ENCODE peak calls at places on chromosomes 12 and 14, in eight cellular contexts. One of them, this sample, is unnamed.

GRCh38 chr12:45655186-45655585 is 74.3 kb upstream of the ARID2 start:
- DNase-seq in NCI-H2081: peak; percentile 45
- DNase-seq in T-helper 2 cell: no peak
- DNase-seq in GM18507: peak; percentile 7
- DNase-seq in left cardiac atrium: no peak
- DNase-seq in left colon: no peak
- DNase-seq in NCI-H1694: peak; percentile 5
- DNase-seq in C1 segment of cervical spinal cord: no peak
- DNase-seq in this sample: no peak

GRCh38 chr12:41055875-41056577 is 132.1 kb upstream of the PDZRN4 start:
- DNase-seq in NCI-H2081: no peak
- DNase-seq in T-helper 2 cell: no peak
- DNase-seq in GM18507: no peak
- DNase-seq in left cardiac atrium: no peak
- DNase-seq in left colon: no peak
- DNase-seq in NCI-H1694: no peak
- DNase-seq in C1 segment of cervical spinal cord: no peak
- DNase-seq in this sample: no peak

GRCh38 chr12:20492251-20492728 is 124.0 kb downstream of the PDE3A start:
- DNase-seq in NCI-H2081: no peak
- DNase-seq in T-helper 2 cell: no peak
- DNase-seq in GM18507: no peak
- DNase-seq in left cardiac atrium: no peak
- DNase-seq in left colon: no peak
- DNase-seq in NCI-H1694: no peak
- DNase-seq in C1 segment of cervical spinal cord: no peak
- DNase-seq in this sample: no peak

GRCh38 chr14:78697341-78697740 is 527.2 kb downstream of the NRXN3 start:
- DNase-seq in NCI-H2081: peak; percentile 50
- DNase-seq in T-helper 2 cell: no peak
- DNase-seq in GM18507: no peak
- DNase-seq in left cardiac atrium: no peak
- DNase-seq in left colon: no peak
- DNase-seq in NCI-H1694: peak; percentile 70
- DNase-seq in C1 segment of cervical spinal cord: no peak
- DNase-seq in this sample: no peak

GRCh38 chr14:51333299-51333698 is 93.3 kb downstream of the TMX1 start:
- DNase-seq in NCI-H2081: no peak
- DNase-seq in T-helper 2 cell: no peak
- DNase-seq in GM18507: no peak
- DNase-seq in left cardiac atrium: no peak
- DNase-seq in left colon: no peak
- DNase-seq in NCI-H1694: no peak
- DNase-seq in C1 segment of cervical spinal cord: no peak
- DNase-seq in this sample: no peak

GRCh38 chr12:11862794-11863193 is 207.9 kb upstream of the BCL2L14 start:
- DNase-seq in NCI-H2081: no peak
- DNase-seq in T-helper 2 cell: no peak
- DNase-seq in GM18507: no peak
- DNase-seq in left cardiac atrium: no peak
- DNase-seq in left colon: no peak
- DNase-seq in NCI-H1694: no peak
- DNase-seq in C1 segment of cervical spinal cord: no peak
- DNase-seq in this sample: no peak

GRCh38 chr14:55245657-55246268 is 25.5 kb upstream of the FBXO34 start:
- DNase-seq in NCI-H2081: peak; percentile 11
- DNase-seq in T-helper 2 cell: no peak
- DNase-seq in GM18507: no peak
- DNase-seq in left cardiac atrium: no peak
- DNase-seq in left colon: no peak
- DNase-seq in NCI-H1694: peak; percentile 30
- DNase-seq in C1 segment of cervical spinal cord: no peak
- DNase-seq in this sample: no peak

GRCh38 chr14:35998303-35998702 is 172.2 kb downstream of the BRMS1L start:
- DNase-seq in NCI-H2081: no peak
- DNase-seq in T-helper 2 cell: no peak
- DNase-seq in GM18507: no peak
- DNase-seq in left cardiac atrium: no peak
- DNase-seq in left colon: no peak
- DNase-seq in NCI-H1694: no peak
- DNase-seq in C1 segment of cervical spinal cord: no peak
- DNase-seq in this sample: no peak

GRCh38 chr14:99781853-99782610 is 11.2 kb upstream of the EML1 start:
- DNase-seq in NCI-H2081: no peak
- DNase-seq in T-helper 2 cell: no peak
- DNase-seq in GM18507: no peak
- DNase-seq in left cardiac atrium: no peak
- DNase-seq in left colon: no peak
- DNase-seq in NCI-H1694: no peak
- DNase-seq in C1 segment of cervical spinal cord: no peak
- DNase-seq in this sample: no peak

GRCh38 chr12:54980341-54980740 is 4.2 kb downstream of the TESPA1 start:
- DNase-seq in NCI-H2081: no peak
- DNase-seq in T-helper 2 cell: peak; percentile 25
- DNase-seq in GM18507: no peak
- DNase-seq in left cardiac atrium: no peak
- DNase-seq in left colon: no peak
- DNase-seq in NCI-H1694: no peak
- DNase-seq in C1 segment of cervical spinal cord: no peak
- DNase-seq in this sample: no peak

GRCh38 chr12:59388694-59389093 is 207.1 kb upstream of the SLC16A7 start:
- DNase-seq in NCI-H2081: no peak
- DNase-seq in T-helper 2 cell: no peak
- DNase-seq in GM18507: no peak
- DNase-seq in left cardiac atrium: no peak
- DNase-seq in left colon: no peak
- DNase-seq in NCI-H1694: no peak
- DNase-seq in C1 segment of cervical spinal cord: no peak
- DNase-seq in this sample: no peak

GRCh38 chr14:37253905-37254304 is 56.2 kb downstream of the MIPOL1 start:
- DNase-seq in NCI-H2081: peak; percentile 6
- DNase-seq in T-helper 2 cell: no peak
- DNase-seq in GM18507: no peak
- DNase-seq in left cardiac atrium: peak; percentile 31
- DNase-seq in left colon: no peak
- DNase-seq in NCI-H1694: no peak
- DNase-seq in C1 segment of cervical spinal cord: no peak
- DNase-seq in this sample: no peak

GRCh38 chr14:96362071-96362964 is 823 bp downstream of the ATG2B start:
- DNase-seq in NCI-H2081: peak; percentile 74
- DNase-seq in T-helper 2 cell: no peak
- DNase-seq in GM18507: no peak
- DNase-seq in left cardiac atrium: peak; percentile 36
- DNase-seq in left colon: peak; percentile 75
- DNase-seq in NCI-H1694: peak; percentile 50
- DNase-seq in C1 segment of cervical spinal cord: peak; percentile 28
- DNase-seq in this sample: peak; percentile 44